ENCODE peak calls at places on chromosomes 16 and 17, in five cellular contexts. T is H1, E is IMR-90, C is neuronal stem cell, U is mesenchymal stem cell. Y is an unnamed sample.

GRCh38 chr16:2846511-2847310 is 11.3 kb downstream of the PRSS22 start:
- DNase-seq in T (no peak), E (peak; percentile 88), C (no peak), U (peak; percentile 82), Y (no peak)

GRCh38 chr16:53864819-53865491 is 161.0 kb downstream of the FTO start:
- DNase-seq in T (no peak), E (peak; percentile 24), C (no peak), U (peak; percentile 29), Y (peak; percentile 57)

GRCh38 chr16:27408012-27408601 is 6.1 kb downstream of the IL21R start:
- DNase-seq in T (no peak), E (peak; percentile 65), C (no peak), U (peak; percentile 32), Y (no peak)

GRCh38 chr16:78607465-78607864 is 508.0 kb downstream of the WWOX start:
- DNase-seq in T (no peak), E (no peak), C (no peak), U (peak; percentile 88), Y (peak; percentile 18)

GRCh38 chr17:45861185-45861584 is 16.5 kb downstream of the SPPL2C start:
- DNase-seq in T (no peak), E (no peak), C (no peak), U (no peak), Y (no peak)

GRCh38 chr16:67562526-67562917 is at the start of gene CTCF:
- DNase-seq in T (no peak), E (peak; percentile 81), C (no peak), U (peak; percentile 87), Y (peak; percentile 80)

GRCh38 chr16:969508-970378 is 1.0 kb downstream of the LMF1 start:
- DNase-seq in T (peak; percentile 67), E (peak; percentile 13), C (no peak), U (no peak), Y (peak; percentile 18)

GRCh38 chr16:79801550-79802090 is 201.1 kb upstream of the MAF start:
- DNase-seq in T (no peak), E (no peak), C (no peak), U (peak; percentile 5), Y (no peak)

GRCh38 chr17:78664476-78665384 is 87.5 kb upstream of the DNAH17 start:
- DNase-seq in T (no peak), E (peak; percentile 23), C (no peak), U (peak; percentile 30), Y (no peak)

GRCh38 chr17:79235808-79236207 is 161.2 kb downstream of the ENGASE start:
- DNase-seq in T (no peak), E (no peak), C (no peak), U (no peak), Y (no peak)

GRCh38 chr16:85437161-85438052 is 175.7 kb upstream of the GSE1 start:
- DNase-seq in T (no peak), E (no peak), C (no peak), U (no peak), Y (peak; percentile 61)

GRCh38 chr16:54287758-54288591 is 1.4 kb upstream of the IRX3 start:
- DNase-seq in T (no peak), E (no peak), C (peak; percentile 24), U (no peak), Y (peak; percentile 51)

GRCh38 chr16:57897053-57897784 is 73.7 kb downstream of the CNGB1 start:
- DNase-seq in T (no peak), E (no peak), C (no peak), U (no peak), Y (no peak)

GRCh38 chr17:78110363-78111011 is 18.1 kb downstream of the TMC6 start:
- DNase-seq in T (no peak), E (no peak), C (no peak), U (no peak), Y (no peak)

GRCh38 chr16:56506941-56507340 is 12.9 kb downstream of the BBS2 start:
- DNase-seq in T (no peak), E (peak; percentile 80), C (no peak), U (no peak), Y (no peak)

GRCh38 chr17:21463204-21463661 is 87.1 kb downstream of the KCNJ12 start:
- DNase-seq in T (no peak), E (no peak), C (no peak), U (no peak), Y (no peak)

GRCh38 chr17:50165867-50166517 is at the start of gene SGCA:
- DNase-seq in T (no peak), E (no peak), C (no peak), U (no peak), Y (no peak)

GRCh38 chr17:4375039-4375748 is 8.7 kb upstream of the UBE2G1 start:
- DNase-seq in T (no peak), E (no peak), C (no peak), U (no peak), Y (no peak)

GRCh38 chr17:70329751-70330150 is 160.4 kb downstream of the KCNJ2 start:
- DNase-seq in T (no peak), E (no peak), C (no peak), U (no peak), Y (no peak)

GRCh38 chr17:78250891-78251772 is 19.7 kb downstream of the TMEM235 start:
- DNase-seq in T (peak; percentile 97), E (peak; percentile 76), C (peak; percentile 82), U (peak; percentile 84), Y (peak; percentile 93)

GRCh38 chr16:28204211-28204610 is 7.6 kb downstream of the XPO6 start:
- DNase-seq in T (no peak), E (no peak), C (no peak), U (no peak), Y (no peak)

GRCh38 chr17:45246861-45247428 is 14.9 kb downstream of the SPATA32 start:
- DNase-seq in T (peak; percentile 83), E (peak; percentile 14), C (peak; percentile 64), U (peak; percentile 50), Y (peak; percentile 77)

GRCh38 chr17:39867084-39867890 is 715 bp upstream of the ZPBP2 start:
- DNase-seq in T (no peak), E (no peak), C (no peak), U (no peak), Y (no peak)

GRCh38 chr16:14501331-14502255 is 128.5 kb downstream of the PARN start:
- DNase-seq in T (peak; percentile 59), E (peak; percentile 94), C (no peak), U (peak; percentile 87), Y (peak; percentile 93)

GRCh38 chr17:65183736-65184135 is 46.6 kb downstream of the RGS9 start:
- DNase-seq in T (peak; percentile 72), E (peak; percentile 70), C (peak; percentile 65), U (peak; percentile 40), Y (peak; percentile 98)

GRCh38 chr17:36529121-36529520 is 5.5 kb downstream of the MYO19 start:
- DNase-seq in T (no peak), E (peak; percentile 75), C (no peak), U (peak; percentile 70), Y (no peak)

GRCh38 chr17:67247416-67247900 is 2.5 kb upstream of the HELZ start:
- DNase-seq in T (peak; percentile 44), E (no peak), C (no peak), U (no peak), Y (no peak)

GRCh38 chr16:19743816-19744159 is 25.7 kb downstream of the IQCK start:
- DNase-seq in T (no peak), E (peak; percentile 30), C (no peak), U (no peak), Y (no peak)

GRCh38 chr16:13992322-13992721 is 72.4 kb downstream of the ERCC4 start:
- DNase-seq in T (peak; percentile 14), E (no peak), C (no peak), U (no peak), Y (no peak)

GRCh38 chr17:32327911-32328310 is 14.1 kb downstream of the C17orf75 start:
- DNase-seq in T (no peak), E (no peak), C (no peak), U (no peak), Y (no peak)

GRCh38 chr17:32330142-32330541 is 11.8 kb downstream of the C17orf75 start:
- DNase-seq in T (no peak), E (no peak), C (no peak), U (no peak), Y (no peak)

GRCh38 chr17:32335046-32335445 is 6.9 kb downstream of the C17orf75 start:
- DNase-seq in T (no peak), E (no peak), C (no peak), U (no peak), Y (no peak)

GRCh38 chr17:32333187-32333586 is 8.8 kb downstream of the C17orf75 start:
- DNase-seq in T (no peak), E (no peak), C (no peak), U (no peak), Y (no peak)

GRCh38 chr17:32331243-32332040 is 10.5 kb downstream of the C17orf75 start:
- DNase-seq in T (no peak), E (no peak), C (no peak), U (peak; percentile 53), Y (no peak)
- H2AK5ac ChIP-seq in T (no peak overlapping the region), E (no peak overlapping the region), C (no peak overlapping the region), U (no peak overlapping the region), Y (no peak overlapping the region)

GRCh38 chr16:66479661-66480264 is 52.7 kb downstream of the BEAN1 start:
- DNase-seq in T (no peak), E (no peak), C (no peak), U (no peak), Y (no peak)
- H2AK5ac ChIP-seq in T (no peak overlapping the region), E (no peak overlapping the region), C (peak overlapping the region; percentile 72), U (peak overlapping the region; percentile 50), Y (no peak overlapping the region)

GRCh38 chr17:59647288-59647687 is 27.6 kb downstream of the CLTC start:
- DNase-seq in T (no peak), E (no peak), C (no peak), U (no peak), Y (no peak)

GRCh38 chr17:59649886-59650285 is 30.2 kb downstream of the CLTC start:
- DNase-seq in T (no peak), E (peak; percentile 52), C (no peak), U (no peak), Y (no peak)

GRCh38 chr17:59651346-59651745 is 31.7 kb downstream of the CLTC start:
- DNase-seq in T (no peak), E (peak; percentile 11), C (no peak), U (peak; percentile 36), Y (no peak)

GRCh38 chr17:59652119-59652518 is 32.4 kb downstream of the CLTC start:
- DNase-seq in T (no peak), E (peak; percentile 88), C (no peak), U (peak; percentile 44), Y (no peak)

GRCh38 chr17:59650642-59651041 is 30.9 kb downstream of the CLTC start:
- DNase-seq in T (no peak), E (no peak), C (no peak), U (no peak), Y (no peak)
- H2AK5ac ChIP-seq in T (no peak overlapping the region), E (no peak overlapping the region), C (no peak overlapping the region), U (no peak overlapping the region), Y (no peak overlapping the region)

DNA sequence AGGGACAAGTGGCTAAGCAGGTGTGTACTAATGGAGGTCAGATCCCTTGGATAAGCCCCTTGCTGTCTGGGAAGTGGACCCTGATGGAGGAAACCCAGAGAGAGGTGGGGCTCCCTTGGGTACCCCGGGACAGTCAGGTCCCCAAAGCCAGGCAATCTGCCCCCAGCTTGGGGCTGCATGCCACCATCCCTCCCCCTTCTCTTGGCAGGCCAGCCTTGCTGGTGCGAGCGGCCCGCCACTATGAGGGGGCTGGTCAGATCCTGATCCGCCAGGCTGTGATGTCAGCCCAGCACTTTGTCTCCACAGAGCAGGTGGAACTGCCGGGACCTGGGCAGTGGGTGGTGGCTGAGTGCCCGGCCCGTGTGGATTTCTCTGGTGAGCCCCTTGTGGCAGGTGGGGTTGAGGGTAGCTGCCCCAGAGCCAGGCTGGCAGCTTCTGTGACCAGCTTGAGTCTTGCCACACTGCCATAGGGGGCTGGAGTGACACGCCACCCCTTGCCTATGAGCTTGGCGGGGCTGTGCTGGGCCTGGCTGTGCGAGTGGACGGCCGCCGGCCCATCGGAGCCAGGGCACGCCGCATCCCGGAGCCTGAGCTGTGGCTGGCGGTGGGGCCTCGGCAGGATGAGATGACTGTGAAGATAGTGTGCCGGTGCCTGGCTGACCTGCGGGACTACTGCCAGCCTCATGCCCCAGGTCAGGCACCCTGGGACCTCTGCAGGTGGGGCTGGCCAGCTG is 20.1 kb downstream of the FCSK start:
- DNase-seq in T (no peak), E (no peak), C (no peak), U (no peak), Y (no peak)
- H2AK5ac ChIP-seq in T (no peak overlapping the region), E (no peak overlapping the region), C (peak overlapping the region; percentile 63), U (peak overlapping the region; percentile 77), Y (no peak overlapping the region)

Y was measured in mesendoderm.